ENCODE peak calls at places on chromosomes 11 and 22, in seven cellular contexts. T is activated CD4-positive, alpha-beta memory T cell treated with anti-CD3 and anti-CD28 coated beads, Interleukin-2, amount 10 ng/mL, durations not matched to agents 7 days and 5 days; R is NCI-H1092 treated with DMSO at 0.1 percent for 48 hours; C is NCI-H2029 treated with DMSO at 0.1 percent for 48 hours; S is iris pigment epithelial cell; X is tibial nerve; P is amygdala. O is an unnamed sample.

GRCh38 chr22:43293661-43294392 is 49.3 kb downstream of the SCUBE1 start:
- DNase-seq in T (no peak), R (no peak), C (peak), S (peak), X (peak), P (no peak), O (peak)

GRCh38 chr22:22720201-22720723 is 75.8 kb downstream of the GGTLC2 start:
- DNase-seq in T (peak), R (peak), C (no peak), S (peak), X (peak), P (no peak), O (peak)

GRCh38 chr22:49976439-49977175 is 16.0 kb downstream of the PIM3 start:
- DNase-seq in T (peak), R (no peak), C (no peak), S (no peak), X (no peak), P (no peak), O (no peak)

GRCh38 chr11:64502634-64503033 is 88.4 kb upstream of the SLC22A12 start:
- DNase-seq in T (no peak), R (no peak), C (no peak), S (no peak), X (no peak), P (no peak), O (no peak)

GRCh38 chr11:59787255-59787588 is 23.4 kb downstream of the MRPL16 start:
- DNase-seq in T (no peak), R (no peak), C (no peak), S (no peak), X (no peak), P (no peak), O (no peak)

GRCh38 chr11:60455531-60456042 is at the start of gene MS4A1:
- DNase-seq in T (no peak), R (no peak), C (no peak), S (no peak), X (no peak), P (no peak), O (no peak)

GRCh38 chr11:211295-211694 is 3.8 kb downstream of the RIC8A start:
- DNase-seq in T (no peak), R (no peak), C (no peak), S (no peak), X (no peak), P (no peak), O (no peak)

GRCh38 chr22:18931905-18932652 is 4.0 kb downstream of the PRODH start:
- DNase-seq in T (no peak), R (no peak), C (no peak), S (no peak), X (no peak), P (no peak), O (no peak)

GRCh38 chr11:28701760-28702449 is 593.7 kb downstream of the METTL15 start:
- DNase-seq in T (no peak), R (no peak), C (peak), S (no peak), X (no peak), P (no peak), O (peak)

GRCh38 chr22:20944042-20944441 is 23.0 kb upstream of the AIFM3 start:
- DNase-seq in T (no peak), R (no peak), C (no peak), S (no peak), X (no peak), P (no peak), O (no peak)

GRCh38 chr11:66739983-66740382 is 11.0 kb upstream of the SPTBN2 start:
- DNase-seq in T (no peak), R (no peak), C (no peak), S (peak), X (no peak), P (no peak), O (peak)

GRCh38 chr11:120129570-120129969 is 8.3 kb downstream of the TRIM29 start:
- DNase-seq in T (no peak), R (no peak), C (no peak), S (no peak), X (no peak), P (no peak), O (no peak)

GRCh38 chr11:44750440-44751005 is 23.8 kb downstream of the TSPAN18 start:
- DNase-seq in T (no peak), R (no peak), C (no peak), S (no peak), X (no peak), P (no peak), O (no peak)

GRCh38 chr11:65850217-65851082 is 7.5 kb downstream of the CFL1 start:
- DNase-seq in T (peak), R (no peak), C (no peak), S (no peak), X (no peak), P (no peak), O (no peak)

GRCh38 chr11:129968611-129969419 is 33.8 kb downstream of the PRDM10 start:
- DNase-seq in T (no peak), R (no peak), C (no peak), S (no peak), X (no peak), P (no peak), O (no peak)